ENCODE peak calls at places on chromosomes 4 and X, in six cellular contexts. One of them, this sample, is unnamed. For H3K4me1, the result is how much of the 10 kb centered on the place peaks cover.

GRCh38 chr4:8907596-8908205 is 36.1 kb upstream of the HMX1 start:
- DNase-seq in stomach: no peak
- DNase-seq in heart left ventricle: no peak
- DNase-seq in ovary: peak
- DNase-seq in IMR-90: no peak
- DNase-seq in HepG2: no peak
- DNase-seq in this sample: no peak

GRCh38 chr4:152255437-152255836 is 280.5 kb downstream of the FBXW7 start:
- DNase-seq in stomach: no peak
- DNase-seq in heart left ventricle: peak
- DNase-seq in ovary: no peak
- DNase-seq in IMR-90: peak
- DNase-seq in HepG2: no peak
- DNase-seq in this sample: no peak

GRCh38 chr4:81804849-81805248 is 333.1 kb upstream of the RASGEF1B start:
- DNase-seq in stomach: no peak
- DNase-seq in heart left ventricle: no peak
- DNase-seq in ovary: no peak
- DNase-seq in IMR-90: no peak
- DNase-seq in HepG2: no peak
- DNase-seq in this sample: no peak

GRCh38 chr4:79983431-79983830 is 89.6 kb downstream of the ANTXR2 start:
- DNase-seq in stomach: no peak
- DNase-seq in heart left ventricle: no peak
- DNase-seq in ovary: no peak
- DNase-seq in IMR-90: no peak
- DNase-seq in HepG2: no peak
- DNase-seq in this sample: no peak

GRCh38 chrX:1249101-1249887 is 19.3 kb upstream of the CSF2RA start:
- DNase-seq in stomach: peak
- DNase-seq in heart left ventricle: peak
- DNase-seq in ovary: no peak
- DNase-seq in IMR-90: no peak
- DNase-seq in HepG2: peak
- DNase-seq in this sample: no peak

GRCh38 chr4:140018931-140019618 is 134.9 kb downstream of the MAML3 start:
- DNase-seq in stomach: no peak
- DNase-seq in heart left ventricle: no peak
- DNase-seq in ovary: no peak
- DNase-seq in IMR-90: peak
- DNase-seq in HepG2: peak
- DNase-seq in this sample: no peak

GRCh38 chr4:7067147-7067522 is 729 bp downstream of the GRPEL1 start:
- DNase-seq in stomach: peak
- DNase-seq in heart left ventricle: peak
- DNase-seq in ovary: no peak
- DNase-seq in IMR-90: no peak
- DNase-seq in HepG2: peak
- DNase-seq in this sample: no peak

GRCh38 chr4:3193531-3194203 is 55.3 kb upstream of the MSANTD1 start:
- DNase-seq in stomach: no peak
- DNase-seq in heart left ventricle: no peak
- DNase-seq in ovary: no peak
- DNase-seq in IMR-90: peak
- DNase-seq in HepG2: no peak
- DNase-seq in this sample: peak

GRCh38 chrX:153684447-153685178 is 3.1 kb upstream of the SLC6A8 start:
- DNase-seq in stomach: no peak
- DNase-seq in heart left ventricle: no peak
- DNase-seq in ovary: peak
- DNase-seq in IMR-90: no peak
- DNase-seq in HepG2: peak
- DNase-seq in this sample: no peak

GRCh38 chr4:73735231-73735630 is 5.1 kb upstream of the CXCL8 start:
- DNase-seq in stomach: no peak
- DNase-seq in heart left ventricle: no peak
- DNase-seq in ovary: no peak
- DNase-seq in IMR-90: peak
- DNase-seq in HepG2: no peak
- DNase-seq in this sample: no peak

GRCh38 chrX:20333672-20334071 is 67.0 kb upstream of the RPS6KA3 start:
- DNase-seq in stomach: no peak
- DNase-seq in heart left ventricle: no peak
- DNase-seq in ovary: no peak
- DNase-seq in IMR-90: no peak
- DNase-seq in HepG2: no peak
- DNase-seq in this sample: no peak

GRCh38 chr4:67131224-67131623 is 414.1 kb downstream of the CENPC start:
- DNase-seq in stomach: no peak
- DNase-seq in heart left ventricle: no peak
- DNase-seq in ovary: no peak
- DNase-seq in IMR-90: no peak
- DNase-seq in HepG2: no peak
- DNase-seq in this sample: no peak

GRCh38 chr4:42923431-42923830 is 30.9 kb downstream of the GRXCR1 start:
- DNase-seq in stomach: no peak
- DNase-seq in heart left ventricle: no peak
- DNase-seq in ovary: no peak
- DNase-seq in IMR-90: no peak
- DNase-seq in HepG2: no peak
- DNase-seq in this sample: no peak

GRCh38 chr4:86926428-86927086 is 8.3 kb upstream of the AFF1 start:
- DNase-seq in stomach: no peak
- DNase-seq in heart left ventricle: no peak
- DNase-seq in ovary: no peak
- DNase-seq in IMR-90: peak
- DNase-seq in HepG2: no peak
- DNase-seq in this sample: peak

GRCh38 chrX:102712216-102712966 is at the start of gene GPRASP2:
- DNase-seq in stomach: peak
- DNase-seq in heart left ventricle: peak
- DNase-seq in ovary: peak
- DNase-seq in IMR-90: no peak
- DNase-seq in HepG2: no peak
- DNase-seq in this sample: no peak

GRCh38 chr4:79678472-79679202 is 270.6 kb upstream of the GK2 start:
- DNase-seq in stomach: no peak
- DNase-seq in heart left ventricle: no peak
- DNase-seq in ovary: no peak
- DNase-seq in IMR-90: peak
- DNase-seq in HepG2: no peak
- DNase-seq in this sample: no peak

GRCh38 chr4:89172865-89173264 is 61.5 kb downstream of the TIGD2 start:
- DNase-seq in stomach: no peak
- DNase-seq in heart left ventricle: no peak
- DNase-seq in ovary: no peak
- DNase-seq in IMR-90: no peak
- DNase-seq in HepG2: peak
- DNase-seq in this sample: no peak

GRCh38 chr4:5545271-5545670 is 163.1 kb downstream of the EVC2 start:
- DNase-seq in stomach: no peak
- DNase-seq in heart left ventricle: no peak
- DNase-seq in ovary: no peak
- DNase-seq in IMR-90: peak
- DNase-seq in HepG2: no peak
- DNase-seq in this sample: peak

GRCh38 chr4:147160908-147161513 is 215.3 kb upstream of the TTC29 start:
- DNase-seq in stomach: no peak
- DNase-seq in heart left ventricle: no peak
- DNase-seq in ovary: no peak
- DNase-seq in IMR-90: peak
- DNase-seq in HepG2: peak
- DNase-seq in this sample: no peak

GRCh38 chrX:103248553-103248952 is 6.4 kb downstream of the TCEAL8 start:
- DNase-seq in stomach: no peak
- DNase-seq in heart left ventricle: no peak
- DNase-seq in ovary: no peak
- DNase-seq in IMR-90: peak
- DNase-seq in HepG2: no peak
- DNase-seq in this sample: no peak

GRCh38 chr4:173230077-173230476 is 61.5 kb downstream of the GALNT7 start:
- DNase-seq in stomach: no peak
- DNase-seq in heart left ventricle: no peak
- DNase-seq in ovary: no peak
- DNase-seq in IMR-90: no peak
- DNase-seq in HepG2: no peak
- DNase-seq in this sample: no peak

GRCh38 chr4:165383757-165384156 is 4.9 kb downstream of the CPE start:
- DNase-seq in stomach: no peak
- DNase-seq in heart left ventricle: no peak
- DNase-seq in ovary: no peak
- DNase-seq in IMR-90: no peak
- DNase-seq in HepG2: no peak
- DNase-seq in this sample: no peak

GRCh38 chr4:1245481-1246051 is 3.4 kb downstream of the CTBP1 start:
- DNase-seq in stomach: no peak
- DNase-seq in heart left ventricle: no peak
- DNase-seq in ovary: no peak
- DNase-seq in IMR-90: no peak
- DNase-seq in HepG2: no peak
- DNase-seq in this sample: no peak

GRCh38 chr4:150960818-150961217 is 54.3 kb downstream of the LRBA start:
- DNase-seq in stomach: peak
- DNase-seq in heart left ventricle: no peak
- DNase-seq in ovary: no peak
- DNase-seq in IMR-90: no peak
- DNase-seq in HepG2: peak
- DNase-seq in this sample: no peak

GRCh38 chr4:138209094-138209493 is 33.1 kb downstream of the SLC7A11 start:
- DNase-seq in stomach: no peak
- DNase-seq in heart left ventricle: no peak
- DNase-seq in ovary: no peak
- DNase-seq in IMR-90: no peak
- DNase-seq in HepG2: no peak
- DNase-seq in this sample: no peak

GRCh38 chr4:5503295-5503694 is 205.1 kb downstream of the EVC2 start:
- DNase-seq in stomach: no peak
- DNase-seq in heart left ventricle: no peak
- DNase-seq in ovary: no peak
- DNase-seq in IMR-90: no peak
- DNase-seq in HepG2: no peak
- DNase-seq in this sample: no peak

GRCh38 chrX:10859353-10859752 is 239.0 kb upstream of the MID1 start:
- DNase-seq in stomach: no peak
- DNase-seq in heart left ventricle: no peak
- DNase-seq in ovary: no peak
- DNase-seq in IMR-90: no peak
- DNase-seq in HepG2: no peak
- DNase-seq in this sample: no peak

GRCh38 chr4:111778543-111778942 is 366.7 kb upstream of the FAM241A start:
- DNase-seq in stomach: no peak
- DNase-seq in heart left ventricle: no peak
- DNase-seq in ovary: no peak
- DNase-seq in IMR-90: no peak
- DNase-seq in HepG2: no peak
- DNase-seq in this sample: no peak

GRCh38 chr4:140095694-140096482 is 58.1 kb downstream of the MAML3 start:
- DNase-seq in stomach: no peak
- DNase-seq in heart left ventricle: peak
- DNase-seq in ovary: no peak
- DNase-seq in IMR-90: peak
- DNase-seq in HepG2: no peak
- DNase-seq in this sample: no peak

GRCh38 chr4:170226288-170226687 is 136.5 kb upstream of the AADAT start:
- DNase-seq in stomach: no peak
- DNase-seq in heart left ventricle: no peak
- DNase-seq in ovary: no peak
- DNase-seq in IMR-90: no peak
- DNase-seq in HepG2: no peak
- DNase-seq in this sample: no peak

GRCh38 chr4:76209876-76210275 is 3.7 kb downstream of the SCARB2 start:
- DNase-seq in stomach: no peak
- DNase-seq in heart left ventricle: no peak
- DNase-seq in ovary: no peak
- DNase-seq in IMR-90: no peak
- DNase-seq in HepG2: no peak
- DNase-seq in this sample: no peak
- H3K4me1 ChIP-seq in stomach: half or more
- H3K4me1 ChIP-seq in heart left ventricle: half or more
- H3K4me1 ChIP-seq in ovary: under half
- H3K4me1 ChIP-seq in IMR-90: under half
- H3K4me1 ChIP-seq in HepG2: half or more
- H3K4me1 ChIP-seq in this sample: half or more

GRCh38 chr4:128862608-128863313 is 53.3 kb downstream of the JADE1 start:
- DNase-seq in stomach: no peak
- DNase-seq in heart left ventricle: no peak
- DNase-seq in ovary: no peak
- DNase-seq in IMR-90: peak
- DNase-seq in HepG2: no peak
- DNase-seq in this sample: no peak
- TF ChIP-seq POLR2A in stomach: no peak
- TF ChIP-seq POLR2A in heart left ventricle: no peak
- TF ChIP-seq POLR2A in ovary: no peak
- TF ChIP-seq POLR2A in IMR-90: no peak
- TF ChIP-seq POLR2A in HepG2: no peak
- TF ChIP-seq POLR2A in this sample: no peak

GRCh38 chr4:13545394-13545808 is 1.1 kb upstream of the NKX3-2 start:
- DNase-seq in stomach: no peak
- DNase-seq in heart left ventricle: no peak
- DNase-seq in ovary: no peak
- DNase-seq in IMR-90: no peak
- DNase-seq in HepG2: no peak
- DNase-seq in this sample: no peak
- H3K4me1 ChIP-seq in stomach: half or more
- H3K4me1 ChIP-seq in heart left ventricle: under half
- H3K4me1 ChIP-seq in ovary: under half
- H3K4me1 ChIP-seq in IMR-90: under half
- H3K4me1 ChIP-seq in HepG2: under half
- H3K4me1 ChIP-seq in this sample: half or more

DNA sequence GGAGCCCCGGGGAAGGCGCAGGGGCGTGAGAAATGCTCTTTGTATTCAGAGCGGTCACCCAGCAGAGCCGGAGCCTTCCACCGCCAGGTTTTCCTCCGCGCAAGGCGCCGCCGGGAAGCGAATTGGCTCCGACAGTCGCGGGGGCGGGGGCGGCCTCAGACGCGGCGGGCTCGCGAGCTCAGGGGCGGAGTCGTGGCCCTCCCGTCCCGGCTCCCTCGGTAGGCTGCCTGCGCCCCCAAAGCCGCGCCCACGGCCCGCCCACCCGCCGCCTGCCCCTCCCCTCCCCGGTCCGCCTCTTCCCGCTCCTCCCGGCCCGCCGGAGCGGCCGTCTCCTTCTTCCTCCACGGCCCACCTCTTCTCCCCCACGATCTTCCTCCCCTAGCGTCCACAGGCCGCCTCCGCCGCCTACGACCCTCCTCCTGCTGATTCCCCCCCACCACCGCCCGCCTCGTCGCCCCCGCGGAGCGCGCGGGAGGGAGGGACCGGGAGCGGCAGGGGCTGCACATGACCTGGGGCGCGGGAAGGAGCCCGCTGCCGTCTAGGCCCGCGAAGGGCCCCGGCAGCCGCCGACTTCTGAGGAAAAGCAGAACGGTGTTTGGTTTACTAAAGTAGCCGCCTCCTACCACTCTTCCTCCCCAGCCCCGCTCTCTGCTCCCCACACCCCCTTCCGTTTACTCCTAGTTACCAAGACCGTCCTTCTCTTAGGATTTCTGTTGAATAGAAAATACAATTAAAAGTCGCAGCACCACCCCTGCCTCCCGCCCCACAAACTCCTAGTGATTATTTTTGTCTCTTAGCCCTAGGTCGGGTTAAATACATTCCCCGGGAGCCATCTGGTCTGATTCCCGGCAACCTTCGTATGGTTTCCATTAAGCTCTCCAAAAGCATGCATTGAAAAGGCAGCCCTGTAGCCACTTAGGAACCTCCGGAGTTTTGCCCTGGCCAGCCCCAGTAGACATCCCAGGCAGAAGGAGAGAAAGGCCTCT is 53.2 kb downstream of the C4orf51 start:
- DNase-seq in stomach: peak
- DNase-seq in heart left ventricle: peak
- DNase-seq in ovary: peak
- DNase-seq in IMR-90: peak
- DNase-seq in HepG2: peak
- DNase-seq in this sample: no peak
- TF ChIP-seq POLR2A in stomach: no peak
- TF ChIP-seq POLR2A in heart left ventricle: no peak
- TF ChIP-seq POLR2A in ovary: peak
- TF ChIP-seq POLR2A in IMR-90: peak
- TF ChIP-seq POLR2A in HepG2: no peak
- TF ChIP-seq POLR2A in this sample: peak